ENCODE peak calls at places on chromosomes 1 and 21, in seven cellular contexts. Q is endodermal cell; A is activated CD4-positive, alpha-beta T cell treated with anti-CD3 and anti-CD28 coated beads for 4 hours; U is CD4-positive, alpha-beta T cell; C is AG04450; W is NCI-H1092; D is central memory CD4-positive, alpha-beta T cell. I is an unnamed sample.

GRCh38 chr1:236137285-236137852 is 5.0 kb upstream of the GPR137B start:
- DNase-seq in D (no peak), C (no peak), U (no peak), A (no peak), Q (no peak), W (no peak), I (no peak)

GRCh38 chr1:17952506-17952905 is 155.1 kb upstream of the IGSF21 start:
- DNase-seq in D (no peak), A (no peak), Q (no peak), W (no peak), C (no peak), U (no peak), I (no peak)

GRCh38 chr1:18618546-18619466 is 11.8 kb upstream of the PAX7 start:
- DNase-seq in W (no peak), U (no peak), A (no peak), C (no peak), D (no peak), Q (no peak), I (no peak)

GRCh38 chr1:155185783-155186265 is 12.2 kb downstream of the TRIM46 start:
- DNase-seq in Q (no peak), A (no peak), D (no peak), W (no peak), U (no peak), C (no peak), I (peak)

GRCh38 chr21:36065497-36066036 is 4.3 kb upstream of the CBR1 start:
- DNase-seq in W (no peak), A (no peak), Q (no peak), D (no peak), U (no peak), C (no peak), I (peak)

GRCh38 chr21:44445413-44445812 is 9.9 kb upstream of the LRRC3 start:
- DNase-seq in A (no peak), U (no peak), Q (no peak), W (no peak), C (no peak), D (no peak), I (no peak)

GRCh38 chr1:107000907-107001306 is 55.6 kb upstream of the PRMT6 start:
- DNase-seq in Q (no peak), W (no peak), D (no peak), A (no peak), C (no peak), U (no peak), I (no peak)

GRCh38 chr1:180521474-180522203 is 19.3 kb upstream of the ACBD6 start:
- DNase-seq in C (no peak), D (no peak), Q (no peak), U (no peak), A (no peak), W (no peak), I (no peak)

GRCh38 chr1:246121533-246121932 is 385.5 kb downstream of the SMYD3 start:
- DNase-seq in Q (no peak), W (no peak), C (no peak), D (no peak), U (no peak), A (no peak), I (no peak)

GRCh38 chr21:41453761-41454160 is 27.7 kb downstream of the MX1 start:
- DNase-seq in Q (no peak), C (no peak), A (no peak), D (no peak), W (no peak), U (no peak), I (no peak)

GRCh38 chr1:46581685-46582455 is 22.2 kb downstream of the MKNK1 start:
- DNase-seq in A (peak), C (no peak), Q (no peak), U (no peak), D (peak), W (no peak), I (no peak)

GRCh38 chr1:168803696-168804510 is 74.9 kb upstream of the DPT start:
- DNase-seq in D (no peak), C (no peak), Q (peak), A (no peak), U (no peak), W (peak), I (no peak)

GRCh38 chr1:156118175-156118868 is 3.8 kb downstream of the LMNA start:
- DNase-seq in W (no peak), U (no peak), Q (no peak), C (no peak), D (no peak), A (no peak), I (peak)

GRCh38 chr1:112457965-112458364 is 50.8 kb upstream of the WNT2B start:
- DNase-seq in Q (no peak), A (no peak), W (no peak), C (no peak), D (no peak), U (no peak), I (no peak)

GRCh38 chr1:172265905-172266304 is 154.6 kb upstream of the C1orf105 start:
- DNase-seq in D (no peak), C (no peak), U (no peak), A (no peak), Q (no peak), W (no peak), I (no peak)

GRCh38 chr1:38891753-38892152 is 10.4 kb upstream of the GJA9 start:
- DNase-seq in W (no peak), A (no peak), Q (peak), D (peak), C (no peak), U (no peak), I (no peak)

GRCh38 chr1:115727706-115728249 is 40.7 kb downstream of the CASQ2 start:
- DNase-seq in A (no peak), W (no peak), D (no peak), Q (peak), C (peak), U (no peak), I (no peak)

GRCh38 chr1:208781391-208782035 is 537.3 kb upstream of the PLXNA2 start:
- DNase-seq in Q (peak), C (no peak), D (no peak), U (no peak), A (no peak), W (peak), I (no peak)

GRCh38 chr1:20753589-20753988 is 21.1 kb upstream of the SH2D5 start:
- DNase-seq in A (no peak), C (no peak), D (no peak), U (no peak), Q (no peak), W (no peak), I (no peak)

GRCh38 chr1:85884372-85885035 is 176.3 kb upstream of the ZNHIT6 start:
- DNase-seq in Q (peak), U (no peak), A (no peak), C (no peak), W (no peak), D (no peak), I (no peak)

GRCh38 chr1:116111196-116112021 is at the start of gene MAB21L3:
- DNase-seq in Q (no peak), W (no peak), C (no peak), D (no peak), A (no peak), U (no peak), I (no peak)

GRCh38 chr1:44134071-44134920 is 7.1 kb downstream of the KLF18 start:
- DNase-seq in W (no peak), C (no peak), D (no peak), A (no peak), Q (no peak), U (no peak), I (no peak)

GRCh38 chr1:183590225-183591191 is at the start of gene NCF2:
- DNase-seq in A (no peak), D (peak), C (no peak), W (no peak), U (peak), Q (no peak), I (no peak)

GRCh38 chr1:155128469-155128754 is 736 bp downstream of the EFNA1 start:
- DNase-seq in A (no peak), D (no peak), Q (peak), C (no peak), U (no peak), W (no peak), I (no peak)

GRCh38 chr21:45478816-45479669 is 63.2 kb downstream of the SLC19A1 start:
- DNase-seq in A (no peak), Q (no peak), W (no peak), U (no peak), C (no peak), D (no peak), I (no peak)

GRCh38 chr1:162632743-162633326 is 571 bp downstream of the DDR2 start:
- DNase-seq in D (no peak), C (no peak), Q (no peak), W (no peak), A (no peak), U (no peak), I (no peak)

GRCh38 chr1:15039901-15040300 is 113.6 kb upstream of the TMEM51 start:
- DNase-seq in C (no peak), A (no peak), D (no peak), Q (no peak), U (no peak), W (no peak), I (no peak)

GRCh38 chr1:10161541-10162290 is 48.7 kb upstream of the KIF1B start:
- DNase-seq in A (no peak), D (no peak), Q (no peak), W (no peak), C (no peak), U (no peak), I (no peak)

GRCh38 chr1:161305872-161306519 is 3.8 kb downstream of the MPZ start:
- DNase-seq in W (peak), D (peak), A (peak), Q (peak), U (peak), C (no peak), I (peak)

GRCh38 chr21:45835301-45836267 is 146.0 kb upstream of the COL6A1 start:
- DNase-seq in A (no peak), D (no peak), U (no peak), Q (no peak), C (no peak), W (no peak), I (no peak)

GRCh38 chr1:232301246-232301645 is 328.7 kb downstream of the SIPA1L2 start:
- DNase-seq in D (no peak), A (no peak), W (no peak), C (no peak), Q (no peak), U (no peak), I (no peak)

GRCh38 chr1:38045431-38046332 is 911 bp downstream of the POU3F1 start:
- DNase-seq in C (no peak), W (peak), U (no peak), A (no peak), D (no peak), Q (peak), I (no peak)

GRCh38 chr1:109765483-109765815 is 1.7 kb upstream of the EPS8L3 start:
- DNase-seq in C (no peak), U (no peak), W (no peak), A (no peak), D (no peak), Q (no peak), I (no peak)

GRCh38 chr1:117347907-117348306 is 19.3 kb upstream of the MAN1A2 start:
- DNase-seq in C (no peak), W (no peak), D (no peak), Q (no peak), A (no peak), U (no peak), I (no peak)

GRCh38 chr1:8831329-8831728 is 13.9 kb upstream of the RERE start:
- DNase-seq in D (no peak), C (no peak), A (no peak), U (no peak), Q (peak), W (no peak), I (no peak)

GRCh38 chr21:26842976-26843911 is 2.0 kb downstream of the ADAMTS1 start:
- DNase-seq in Q (peak), U (no peak), A (no peak), C (peak), W (no peak), D (no peak), I (peak)

GRCh38 chr1:205579711-205580110 is 52.1 kb downstream of the ELK4 start:
- DNase-seq in A (no peak), Q (peak), U (no peak), C (no peak), D (no peak), W (no peak), I (no peak)

I was measured in pancreas.